ENCODE peak calls at places on chromosomes 13 and 19, in nine cellular contexts. G is HepG2; C is WTC11; V is left ventricle myocardium superior; T is NCI-H524 treated with DMSO at 0.1 percent for 48 hours; I is RKO; M is renal cortical epithelial cell; E is stimulated activated CD8-positive, alpha-beta memory T cell treated with anti-CD3 and anti-CD28 coated beads, Interleukin-7, amount 100 ng/mL, for 1 hour; O is brain microvascular endothelial cell. Q is an unnamed sample.

GRCh38 chr13:50420720-50421456 is 405.6 kb downstream of the KCNRG start:
- DNase-seq in C (no peak), G (no peak), M (no peak), T (no peak), V (no peak), I (no peak), E (no peak), O (no peak), Q (no peak)

GRCh38 chr19:13053238-13053637 is 49.4 kb downstream of the LYL1 start:
- DNase-seq in C (no peak), I (no peak), M (no peak), T (no peak), O (no peak), G (no peak), V (no peak), E (no peak), Q (no peak)

GRCh38 chr19:17491287-17491686 is 20.2 kb upstream of the PGLS start:
- DNase-seq in E (no peak), O (no peak), C (no peak), I (no peak), G (no peak), T (no peak), V (no peak), M (no peak), Q (no peak)

GRCh38 chr13:41411536-41411935 is 45.8 kb upstream of the RGCC start:
- DNase-seq in M (peak), O (peak), C (peak), G (peak), T (no peak), V (no peak), E (no peak), I (peak), Q (no peak)

GRCh38 chr13:40026741-40027140 is 371.3 kb downstream of the COG6 start:
- DNase-seq in M (no peak), C (no peak), G (no peak), O (no peak), T (no peak), E (no peak), V (no peak), I (no peak), Q (no peak)

GRCh38 chr19:39111593-39112199 is 13.9 kb upstream of the PAK4 start:
- DNase-seq in C (no peak), M (no peak), I (no peak), T (no peak), V (no peak), E (no peak), G (no peak), O (no peak), Q (no peak)

GRCh38 chr13:24272452-24273161 is 36.8 kb upstream of the C1QTNF9 start:
- DNase-seq in M (peak), T (peak), O (no peak), I (no peak), E (no peak), C (no peak), G (no peak), V (no peak), Q (no peak)

GRCh38 chr19:52007805-52008557 is at the start of gene ZNF615:
- DNase-seq in I (peak), T (peak), E (peak), V (peak), O (peak), M (peak), C (peak), G (peak), Q (peak)

GRCh38 chr13:49998714-49999624 is 2.1 kb downstream of the TRIM13 start:
- DNase-seq in O (no peak), C (peak), V (no peak), M (no peak), T (no peak), G (no peak), E (no peak), I (no peak), Q (no peak)

GRCh38 chr13:27283906-27284523 is 13.4 kb downstream of the RASL11A start:
- DNase-seq in T (no peak), C (no peak), O (no peak), E (no peak), G (no peak), M (no peak), I (peak), V (no peak), Q (no peak)

GRCh38 chr19:40802300-40803169 is 3.5 kb downstream of the EGLN2 start:
- DNase-seq in G (no peak), V (peak), I (no peak), O (no peak), M (no peak), T (no peak), E (no peak), C (no peak), Q (peak)

GRCh38 chr13:69856331-69856730 is 251.3 kb upstream of the ATXN8OS start:
- DNase-seq in C (no peak), G (no peak), T (no peak), V (no peak), M (peak), O (no peak), E (no peak), I (no peak), Q (no peak)

GRCh38 chr13:35131471-35131870 is 189.4 kb downstream of the NBEA start:
- DNase-seq in I (no peak), T (no peak), V (no peak), M (no peak), O (no peak), C (no peak), E (no peak), G (peak), Q (no peak)

GRCh38 chr13:45466359-45466758 is 1.6 kb downstream of the COG3 start:
- DNase-seq in O (no peak), T (no peak), E (no peak), I (no peak), V (no peak), C (no peak), M (no peak), G (no peak), Q (no peak)

GRCh38 chr13:80483157-80483556 is 142.2 kb upstream of the SPRY2 start:
- DNase-seq in C (no peak), V (no peak), M (no peak), I (no peak), T (no peak), E (no peak), G (no peak), O (no peak), Q (no peak)

GRCh38 chr13:50387124-50387581 is 371.9 kb downstream of the KCNRG start:
- DNase-seq in I (no peak), C (peak), V (peak), T (peak), G (peak), O (no peak), E (no peak), M (peak), Q (peak)

GRCh38 chr13:25179810-25180437 is 7.8 kb upstream of the AMER2 start:
- DNase-seq in I (no peak), V (no peak), E (no peak), G (no peak), C (no peak), M (no peak), O (no peak), T (peak), Q (no peak)

GRCh38 chr13:101291647-101292515 is 124.4 kb downstream of the NALCN start:
- DNase-seq in V (no peak), C (no peak), E (no peak), I (no peak), G (no peak), O (no peak), T (no peak), M (no peak), Q (no peak)

GRCh38 chr13:77898097-77898496 is 20.5 kb downstream of the EDNRB start:
- DNase-seq in E (no peak), O (no peak), T (no peak), M (peak), G (no peak), I (no peak), C (no peak), V (no peak), Q (no peak)